ENCODE peak calls at places on chromosomes 7 and 10, in seven cellular contexts. One of them, this sample, is unnamed.

GRCh38 chr10:120076966-120077706 is 184.6 kb downstream of the SEC23IP start:
- DNase-seq in naive thymus-derived CD8-positive, alpha-beta T cell: no peak
- DNase-seq in hypothalamus: no peak
- DNase-seq in GM04503: no peak
- DNase-seq in endothelial cell: no peak
- DNase-seq in NCI-H1694 treated with DMSO at 0.1 percent for 48 hours: no peak
- DNase-seq in AG10803: no peak
- DNase-seq in this sample: peak; percentile 62

GRCh38 chr7:80699656-80700318 is 61.3 kb downstream of the CD36 start:
- DNase-seq in naive thymus-derived CD8-positive, alpha-beta T cell: no peak
- DNase-seq in hypothalamus: no peak
- DNase-seq in NCI-H1694 treated with DMSO at 0.1 percent for 48 hours: no peak
- DNase-seq in GM04503: no peak
- DNase-seq in AG10803: no peak
- DNase-seq in endothelial cell: no peak
- DNase-seq in this sample: no peak

GRCh38 chr10:13659887-13660544 is 73.3 kb downstream of the PRPF18 start:
- DNase-seq in endothelial cell: peak; percentile 65
- DNase-seq in hypothalamus: peak; percentile 62
- DNase-seq in AG10803: peak; percentile 82
- DNase-seq in GM04503: peak; percentile 27
- DNase-seq in naive thymus-derived CD8-positive, alpha-beta T cell: peak; percentile 60
- DNase-seq in NCI-H1694 treated with DMSO at 0.1 percent for 48 hours: peak; percentile 78
- DNase-seq in this sample: peak; percentile 13

GRCh38 chr10:49446031-49446430 is 50.1 kb upstream of the DRGX start:
- DNase-seq in endothelial cell: no peak
- DNase-seq in AG10803: peak; percentile 44
- DNase-seq in NCI-H1694 treated with DMSO at 0.1 percent for 48 hours: no peak
- DNase-seq in hypothalamus: no peak
- DNase-seq in naive thymus-derived CD8-positive, alpha-beta T cell: no peak
- DNase-seq in GM04503: no peak
- DNase-seq in this sample: no peak

GRCh38 chr7:27156508-27156898 is at the start of gene HOXA7:
- DNase-seq in naive thymus-derived CD8-positive, alpha-beta T cell: no peak
- DNase-seq in GM04503: no peak
- DNase-seq in AG10803: peak; percentile 74
- DNase-seq in hypothalamus: no peak
- DNase-seq in NCI-H1694 treated with DMSO at 0.1 percent for 48 hours: no peak
- DNase-seq in endothelial cell: no peak
- DNase-seq in this sample: no peak

GRCh38 chr10:33661580-33662269 is 327.3 kb upstream of the NRP1 start:
- DNase-seq in naive thymus-derived CD8-positive, alpha-beta T cell: no peak
- DNase-seq in GM04503: peak; percentile 79
- DNase-seq in AG10803: peak; percentile 98
- DNase-seq in hypothalamus: peak; percentile 44
- DNase-seq in endothelial cell: peak; percentile 33
- DNase-seq in NCI-H1694 treated with DMSO at 0.1 percent for 48 hours: peak; percentile 40
- DNase-seq in this sample: peak; percentile 13

GRCh38 chr7:111126987-111127386 is 36.1 kb downstream of the LRRN3 start:
- DNase-seq in AG10803: peak; percentile 18
- DNase-seq in GM04503: no peak
- DNase-seq in NCI-H1694 treated with DMSO at 0.1 percent for 48 hours: no peak
- DNase-seq in hypothalamus: no peak
- DNase-seq in naive thymus-derived CD8-positive, alpha-beta T cell: no peak
- DNase-seq in endothelial cell: no peak
- DNase-seq in this sample: no peak

GRCh38 chr10:72228318-72228751 is 12.3 kb upstream of the ASCC1 start:
- DNase-seq in endothelial cell: no peak
- DNase-seq in hypothalamus: no peak
- DNase-seq in AG10803: no peak
- DNase-seq in GM04503: no peak
- DNase-seq in NCI-H1694 treated with DMSO at 0.1 percent for 48 hours: no peak
- DNase-seq in naive thymus-derived CD8-positive, alpha-beta T cell: no peak
- DNase-seq in this sample: peak; percentile 67

GRCh38 chr10:58818889-58819288 is 306.2 kb downstream of the BICC1 start:
- DNase-seq in naive thymus-derived CD8-positive, alpha-beta T cell: no peak
- DNase-seq in GM04503: no peak
- DNase-seq in NCI-H1694 treated with DMSO at 0.1 percent for 48 hours: peak; percentile 16
- DNase-seq in endothelial cell: no peak
- DNase-seq in AG10803: peak; percentile 78
- DNase-seq in hypothalamus: no peak
- DNase-seq in this sample: peak; percentile 77